ENCODE peak calls at places on chromosomes 16 and 17, in six cellular contexts. One of them, this sample, is unnamed.

GRCh38 chr17:79217473-79218135 is 143.0 kb downstream of the ENGASE start:
- DNase-seq in ecto neural progenitor cell: no peak
- DNase-seq in PC-3: no peak
- DNase-seq in activated effector memory CD4-positive, alpha-beta T cell treated with Interleukin-2 at 50 U/mL for 16 hours: no peak
- DNase-seq in stomach: no peak
- DNase-seq in CD4-positive, alpha-beta memory T cell: no peak
- DNase-seq in this sample: no peak

GRCh38 chr17:76735006-76735405 is 2.1 kb downstream of the SRSF2 start:
- DNase-seq in ecto neural progenitor cell: no peak
- DNase-seq in PC-3: peak; percentile 44
- DNase-seq in activated effector memory CD4-positive, alpha-beta T cell treated with Interleukin-2 at 50 U/mL for 16 hours: no peak
- DNase-seq in stomach: no peak
- DNase-seq in CD4-positive, alpha-beta memory T cell: no peak
- DNase-seq in this sample: no peak

GRCh38 chr16:6545329-6545728 is 787.3 kb upstream of the RBFOX1 start:
- DNase-seq in ecto neural progenitor cell: no peak
- DNase-seq in PC-3: no peak
- DNase-seq in activated effector memory CD4-positive, alpha-beta T cell treated with Interleukin-2 at 50 U/mL for 16 hours: no peak
- DNase-seq in stomach: no peak
- DNase-seq in CD4-positive, alpha-beta memory T cell: no peak
- DNase-seq in this sample: no peak

GRCh38 chr16:72985148-72985882 is 62.6 kb downstream of the ZFHX3 start:
- DNase-seq in ecto neural progenitor cell: no peak
- DNase-seq in PC-3: no peak
- DNase-seq in activated effector memory CD4-positive, alpha-beta T cell treated with Interleukin-2 at 50 U/mL for 16 hours: no peak
- DNase-seq in stomach: no peak
- DNase-seq in CD4-positive, alpha-beta memory T cell: no peak
- DNase-seq in this sample: no peak

GRCh38 chr17:46776298-46777005 is 42.0 kb downstream of the WNT3 start:
- DNase-seq in ecto neural progenitor cell: no peak
- DNase-seq in PC-3: no peak
- DNase-seq in activated effector memory CD4-positive, alpha-beta T cell treated with Interleukin-2 at 50 U/mL for 16 hours: no peak
- DNase-seq in stomach: no peak
- DNase-seq in CD4-positive, alpha-beta memory T cell: no peak
- DNase-seq in this sample: no peak

GRCh38 chr17:51374220-51374619 is 113.9 kb downstream of the UTP18 start:
- DNase-seq in ecto neural progenitor cell: no peak
- DNase-seq in PC-3: no peak
- DNase-seq in activated effector memory CD4-positive, alpha-beta T cell treated with Interleukin-2 at 50 U/mL for 16 hours: no peak
- DNase-seq in stomach: no peak
- DNase-seq in CD4-positive, alpha-beta memory T cell: no peak
- DNase-seq in this sample: no peak

GRCh38 chr16:88566158-88566557 is 4.0 kb upstream of the ZC3H18 start:
- DNase-seq in ecto neural progenitor cell: no peak
- DNase-seq in PC-3: no peak
- DNase-seq in activated effector memory CD4-positive, alpha-beta T cell treated with Interleukin-2 at 50 U/mL for 16 hours: no peak
- DNase-seq in stomach: no peak
- DNase-seq in CD4-positive, alpha-beta memory T cell: no peak
- DNase-seq in this sample: no peak

GRCh38 chr17:78530675-78531074 is 46.5 kb downstream of the DNAH17 start:
- DNase-seq in ecto neural progenitor cell: no peak
- DNase-seq in PC-3: no peak
- DNase-seq in activated effector memory CD4-positive, alpha-beta T cell treated with Interleukin-2 at 50 U/mL for 16 hours: no peak
- DNase-seq in stomach: no peak
- DNase-seq in CD4-positive, alpha-beta memory T cell: no peak
- DNase-seq in this sample: no peak

GRCh38 chr16:87697792-87698191 is 68.0 kb downstream of the KLHDC4 start:
- DNase-seq in ecto neural progenitor cell: no peak
- DNase-seq in PC-3: no peak
- DNase-seq in activated effector memory CD4-positive, alpha-beta T cell treated with Interleukin-2 at 50 U/mL for 16 hours: no peak
- DNase-seq in stomach: no peak
- DNase-seq in CD4-positive, alpha-beta memory T cell: no peak
- DNase-seq in this sample: no peak

GRCh38 chr17:1313270-1314005 is 34.0 kb downstream of the TRARG1 start:
- DNase-seq in ecto neural progenitor cell: no peak
- DNase-seq in PC-3: no peak
- DNase-seq in activated effector memory CD4-positive, alpha-beta T cell treated with Interleukin-2 at 50 U/mL for 16 hours: no peak
- DNase-seq in stomach: no peak
- DNase-seq in CD4-positive, alpha-beta memory T cell: no peak
- DNase-seq in this sample: no peak

GRCh38 chr16:621526-622105 is 9.2 kb upstream of the WFIKKN1 start:
- DNase-seq in ecto neural progenitor cell: no peak
- DNase-seq in PC-3: no peak
- DNase-seq in activated effector memory CD4-positive, alpha-beta T cell treated with Interleukin-2 at 50 U/mL for 16 hours: no peak
- DNase-seq in stomach: no peak
- DNase-seq in CD4-positive, alpha-beta memory T cell: peak; percentile 25
- DNase-seq in this sample: no peak

GRCh38 chr16:24273511-24273910 is 17.4 kb downstream of the CACNG3 start:
- DNase-seq in ecto neural progenitor cell: no peak
- DNase-seq in PC-3: peak; percentile 62
- DNase-seq in activated effector memory CD4-positive, alpha-beta T cell treated with Interleukin-2 at 50 U/mL for 16 hours: no peak
- DNase-seq in stomach: no peak
- DNase-seq in CD4-positive, alpha-beta memory T cell: no peak
- DNase-seq in this sample: peak; percentile 35

GRCh38 chr17:7355053-7355452 is at the start of gene TMEM95:
- DNase-seq in ecto neural progenitor cell: no peak
- DNase-seq in PC-3: no peak
- DNase-seq in activated effector memory CD4-positive, alpha-beta T cell treated with Interleukin-2 at 50 U/mL for 16 hours: no peak
- DNase-seq in stomach: no peak
- DNase-seq in CD4-positive, alpha-beta memory T cell: peak; percentile 32
- DNase-seq in this sample: no peak

GRCh38 chr17:81794509-81794908 is 9.4 kb upstream of the GCGR start:
- DNase-seq in ecto neural progenitor cell: no peak
- DNase-seq in PC-3: peak; percentile 20
- DNase-seq in activated effector memory CD4-positive, alpha-beta T cell treated with Interleukin-2 at 50 U/mL for 16 hours: no peak
- DNase-seq in stomach: peak; percentile 73
- DNase-seq in CD4-positive, alpha-beta memory T cell: no peak
- DNase-seq in this sample: no peak

GRCh38 chr17:2798679-2799078 is 2.4 kb downstream of the RAP1GAP2 start:
- DNase-seq in ecto neural progenitor cell: no peak
- DNase-seq in PC-3: no peak
- DNase-seq in activated effector memory CD4-positive, alpha-beta T cell treated with Interleukin-2 at 50 U/mL for 16 hours: no peak
- DNase-seq in stomach: no peak
- DNase-seq in CD4-positive, alpha-beta memory T cell: no peak
- DNase-seq in this sample: no peak

GRCh38 chr16:48451323-48451722 is 66.1 kb upstream of the SIAH1 start:
- DNase-seq in ecto neural progenitor cell: no peak
- DNase-seq in PC-3: no peak
- DNase-seq in activated effector memory CD4-positive, alpha-beta T cell treated with Interleukin-2 at 50 U/mL for 16 hours: no peak
- DNase-seq in stomach: no peak
- DNase-seq in CD4-positive, alpha-beta memory T cell: no peak
- DNase-seq in this sample: no peak

GRCh38 chr16:67207857-67208524 is 9.1 kb downstream of the ELMO3 start:
- DNase-seq in ecto neural progenitor cell: no peak
- DNase-seq in PC-3: peak; percentile 86
- DNase-seq in activated effector memory CD4-positive, alpha-beta T cell treated with Interleukin-2 at 50 U/mL for 16 hours: no peak
- DNase-seq in stomach: no peak
- DNase-seq in CD4-positive, alpha-beta memory T cell: no peak
- DNase-seq in this sample: no peak

GRCh38 chr17:60231691-60232090 is 81.9 kb downstream of the CA4 start:
- DNase-seq in ecto neural progenitor cell: no peak
- DNase-seq in PC-3: no peak
- DNase-seq in activated effector memory CD4-positive, alpha-beta T cell treated with Interleukin-2 at 50 U/mL for 16 hours: no peak
- DNase-seq in stomach: no peak
- DNase-seq in CD4-positive, alpha-beta memory T cell: no peak
- DNase-seq in this sample: no peak

GRCh38 chr16:58548378-58548777 is 33.1 kb downstream of the SETD6 start:
- DNase-seq in ecto neural progenitor cell: no peak
- DNase-seq in PC-3: no peak
- DNase-seq in activated effector memory CD4-positive, alpha-beta T cell treated with Interleukin-2 at 50 U/mL for 16 hours: no peak
- DNase-seq in stomach: no peak
- DNase-seq in CD4-positive, alpha-beta memory T cell: no peak
- DNase-seq in this sample: no peak

GRCh38 chr17:75652341-75652740 is 14.6 kb downstream of the RECQL5 start:
- DNase-seq in ecto neural progenitor cell: peak; percentile 36
- DNase-seq in PC-3: no peak
- DNase-seq in activated effector memory CD4-positive, alpha-beta T cell treated with Interleukin-2 at 50 U/mL for 16 hours: no peak
- DNase-seq in stomach: no peak
- DNase-seq in CD4-positive, alpha-beta memory T cell: no peak
- DNase-seq in this sample: no peak

GRCh38 chr16:11914759-11915643 is 755 bp downstream of the GSPT1 start:
- DNase-seq in ecto neural progenitor cell: peak; percentile 54
- DNase-seq in PC-3: peak; percentile 23
- DNase-seq in activated effector memory CD4-positive, alpha-beta T cell treated with Interleukin-2 at 50 U/mL for 16 hours: peak; percentile 18
- DNase-seq in stomach: peak; percentile 41
- DNase-seq in CD4-positive, alpha-beta memory T cell: peak; percentile 48
- DNase-seq in this sample: no peak

GRCh38 chr16:35629001-35629400 is 2169.6 kb downstream of the TP53TG3F start:
- DNase-seq in ecto neural progenitor cell: no peak
- DNase-seq in PC-3: no peak
- DNase-seq in activated effector memory CD4-positive, alpha-beta T cell treated with Interleukin-2 at 50 U/mL for 16 hours: no peak
- DNase-seq in stomach: no peak
- DNase-seq in CD4-positive, alpha-beta memory T cell: no peak
- DNase-seq in this sample: no peak

GRCh38 chr17:2050246-2050866 is 4.5 kb upstream of the HIC1 start:
- DNase-seq in ecto neural progenitor cell: peak; percentile 90
- DNase-seq in PC-3: peak; percentile 45
- DNase-seq in activated effector memory CD4-positive, alpha-beta T cell treated with Interleukin-2 at 50 U/mL for 16 hours: peak; percentile 48
- DNase-seq in stomach: peak; percentile 70
- DNase-seq in CD4-positive, alpha-beta memory T cell: peak; percentile 80
- DNase-seq in this sample: no peak

GRCh38 chr16:75061677-75062076 is 54.9 kb downstream of the LDHD start:
- DNase-seq in ecto neural progenitor cell: no peak
- DNase-seq in PC-3: no peak
- DNase-seq in activated effector memory CD4-positive, alpha-beta T cell treated with Interleukin-2 at 50 U/mL for 16 hours: no peak
- DNase-seq in stomach: no peak
- DNase-seq in CD4-positive, alpha-beta memory T cell: no peak
- DNase-seq in this sample: no peak

GRCh38 chr17:3660311-3660891 is 8.0 kb downstream of the TAX1BP3 start:
- DNase-seq in ecto neural progenitor cell: no peak
- DNase-seq in PC-3: no peak
- DNase-seq in activated effector memory CD4-positive, alpha-beta T cell treated with Interleukin-2 at 50 U/mL for 16 hours: no peak
- DNase-seq in stomach: peak; percentile 69
- DNase-seq in CD4-positive, alpha-beta memory T cell: no peak
- DNase-seq in this sample: no peak

GRCh38 chr17:55784666-55785065 is 33.8 kb downstream of the PCTP start:
- DNase-seq in ecto neural progenitor cell: no peak
- DNase-seq in PC-3: no peak
- DNase-seq in activated effector memory CD4-positive, alpha-beta T cell treated with Interleukin-2 at 50 U/mL for 16 hours: no peak
- DNase-seq in stomach: no peak
- DNase-seq in CD4-positive, alpha-beta memory T cell: no peak
- DNase-seq in this sample: no peak

GRCh38 chr17:30345089-30345433 is 11.2 kb upstream of the TMIGD1 start:
- DNase-seq in ecto neural progenitor cell: no peak
- DNase-seq in PC-3: no peak
- DNase-seq in activated effector memory CD4-positive, alpha-beta T cell treated with Interleukin-2 at 50 U/mL for 16 hours: no peak
- DNase-seq in stomach: no peak
- DNase-seq in CD4-positive, alpha-beta memory T cell: no peak
- DNase-seq in this sample: no peak

GRCh38 chr17:65485388-65486299 is 75.8 kb downstream of the AXIN2 start:
- DNase-seq in ecto neural progenitor cell: no peak
- DNase-seq in PC-3: no peak
- DNase-seq in activated effector memory CD4-positive, alpha-beta T cell treated with Interleukin-2 at 50 U/mL for 16 hours: no peak
- DNase-seq in stomach: no peak
- DNase-seq in CD4-positive, alpha-beta memory T cell: no peak
- DNase-seq in this sample: no peak

GRCh38 chr17:76397184-76397583 is 12.8 kb downstream of the SPHK1 start:
- DNase-seq in ecto neural progenitor cell: no peak
- DNase-seq in PC-3: no peak
- DNase-seq in activated effector memory CD4-positive, alpha-beta T cell treated with Interleukin-2 at 50 U/mL for 16 hours: no peak
- DNase-seq in stomach: no peak
- DNase-seq in CD4-positive, alpha-beta memory T cell: no peak
- DNase-seq in this sample: no peak

GRCh38 chr16:73916839-73917594 is 379.6 kb upstream of the PSMD7 start:
- DNase-seq in ecto neural progenitor cell: no peak
- DNase-seq in PC-3: no peak
- DNase-seq in activated effector memory CD4-positive, alpha-beta T cell treated with Interleukin-2 at 50 U/mL for 16 hours: no peak
- DNase-seq in stomach: no peak
- DNase-seq in CD4-positive, alpha-beta memory T cell: no peak
- DNase-seq in this sample: no peak

GRCh38 chr17:15171433-15172047 is 93.6 kb downstream of the PMP22 start:
- DNase-seq in ecto neural progenitor cell: peak; percentile 88
- DNase-seq in PC-3: peak; percentile 83
- DNase-seq in activated effector memory CD4-positive, alpha-beta T cell treated with Interleukin-2 at 50 U/mL for 16 hours: no peak
- DNase-seq in stomach: peak; percentile 57
- DNase-seq in CD4-positive, alpha-beta memory T cell: no peak
- DNase-seq in this sample: peak; percentile 64